ENCODE peak calls at places on chromosomes 3 and 15, in five cellular contexts. E, S, O, M and V are unnamed samples.

GRCh38 chr3:38573111-38573510 is 76.4 kb downstream of the SCN5A start:
- DNase-seq in E (no peak), S (no peak), O (no peak), M (no peak), V (no peak)

GRCh38 chr3:149618151-149619123 is 39.4 kb downstream of the WWTR1 start:
- DNase-seq in E (no peak), S (no peak), O (no peak), M (no peak), V (no peak)

GRCh38 chr3:131361464-131362421 is 19.8 kb upstream of the NUDT16 start:
- DNase-seq in E (peak), S (peak), O (no peak), M (peak), V (peak)

GRCh38 chr3:158267015-158267414 is 157.1 kb downstream of the RSRC1 start:
- DNase-seq in E (no peak), S (no peak), O (no peak), M (no peak), V (no peak)

GRCh38 chr3:112127522-112128494 is 5.2 kb downstream of the GCSAM start:
- DNase-seq in E (no peak), S (no peak), O (no peak), M (no peak), V (no peak)

GRCh38 chr3:126149960-126150515 is 30.3 kb downstream of the ALDH1L1 start:
- DNase-seq in E (no peak), S (no peak), O (peak), M (no peak), V (peak)

GRCh38 chr3:128319107-128319506 is 147.6 kb downstream of the DNAJB8 start:
- DNase-seq in E (no peak), S (no peak), O (no peak), M (peak), V (peak)

GRCh38 chr3:183884097-183884436 is 613 bp downstream of the PARL start:
- DNase-seq in E (no peak), S (no peak), O (no peak), M (no peak), V (no peak)

GRCh38 chr3:44894485-44894884 is 20.1 kb downstream of the TGM4 start:
- DNase-seq in E (no peak), S (no peak), O (no peak), M (no peak), V (no peak)

GRCh38 chr3:58383904-58384303 is 49.7 kb downstream of the PDHB start:
- DNase-seq in E (no peak), S (no peak), O (no peak), M (no peak), V (no peak)

GRCh38 chr3:156688849-156689452 is 14.6 kb downstream of the TIPARP start:
- DNase-seq in E (no peak), S (no peak), O (no peak), M (no peak), V (no peak)

GRCh38 chr3:45537960-45538640 is 56.5 kb upstream of the LIMD1 start:
- DNase-seq in E (peak), S (no peak), O (no peak), M (no peak), V (no peak)

GRCh38 chr3:146540236-146540635 is 4.2 kb downstream of the PLSCR1 start:
- DNase-seq in E (no peak), S (no peak), O (no peak), M (no peak), V (no peak)

GRCh38 chr15:31870336-31871158 is 159.8 kb upstream of the CHRNA7 start:
- DNase-seq in E (peak), S (peak), O (peak), M (peak), V (peak)

GRCh38 chr3:54873059-54873695 is 54.7 kb downstream of the LRTM1 start:
- DNase-seq in E (no peak), S (no peak), O (no peak), M (no peak), V (no peak)

GRCh38 chr3:112653209-112653871 is 12.4 kb upstream of the CCDC80 start:
- DNase-seq in E (no peak), S (no peak), O (no peak), M (no peak), V (no peak)

GRCh38 chr3:42183991-42184621 is 81.9 kb downstream of the CCK start:
- DNase-seq in E (no peak), S (no peak), O (no peak), M (no peak), V (peak)

GRCh38 chr15:42289166-42289565 is 15.9 kb upstream of the TMEM87A start:
- DNase-seq in E (no peak), S (no peak), O (no peak), M (no peak), V (no peak)

GRCh38 chr3:8837172-8837571 is 67.8 kb upstream of the OXTR start:
- DNase-seq in E (no peak), S (no peak), O (no peak), M (no peak), V (no peak)

GRCh38 chr3:48186993-48187578 is 1.1 kb downstream of the CDC25A start:
- DNase-seq in E (no peak), S (no peak), O (no peak), M (no peak), V (no peak)

GRCh38 chr3:177665122-177665808 is 468.0 kb upstream of the TBL1XR1 start:
- DNase-seq in E (no peak), S (no peak), O (no peak), M (no peak), V (no peak)

GRCh38 chr3:141457624-141458236 is 29.1 kb upstream of the RASA2 start:
- DNase-seq in E (no peak), S (no peak), O (no peak), M (no peak), V (no peak)

GRCh38 chr3:135057996-135058395 is 262.9 kb downstream of the EPHB1 start:
- DNase-seq in E (no peak), S (no peak), O (no peak), M (no peak), V (no peak)

GRCh38 chr3:175335229-175335628 is 476.1 kb downstream of the NAALADL2 start:
- DNase-seq in E (no peak), S (no peak), O (no peak), M (no peak), V (no peak)

GRCh38 chr3:172087827-172088580 is 48.6 kb downstream of the FNDC3B start:
- DNase-seq in E (no peak), S (no peak), O (no peak), M (no peak), V (no peak)
- TF ChIP-seq EP300 in E (no peak), S (no peak), O (no peak), M (no peak), V (no peak)

DNA sequence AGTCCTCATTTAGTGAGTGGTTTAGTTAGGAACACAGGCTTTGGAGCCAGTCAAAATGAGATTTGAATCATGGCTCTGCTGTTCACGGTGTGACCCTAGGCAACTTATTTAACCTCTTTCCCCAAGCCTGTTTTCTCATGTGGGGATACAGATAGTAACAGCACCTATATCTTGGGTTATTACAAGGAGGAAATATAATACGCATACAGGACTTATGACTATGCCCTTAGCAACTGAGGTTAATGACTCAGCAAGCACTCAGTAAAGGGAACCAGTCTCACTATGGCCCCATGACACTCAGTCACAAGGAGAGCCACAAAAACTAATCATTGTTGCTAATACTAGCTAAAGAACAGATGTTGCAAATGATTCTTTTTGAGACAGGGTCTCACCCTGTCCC is 45.9 kb downstream of the SUMF1 start:
- DNase-seq in E (no peak), S (no peak), O (no peak), M (no peak), V (no peak)
- TF ChIP-seq EP300 in E (no peak), S (no peak), O (no peak), M (no peak), V (no peak)

DNA sequence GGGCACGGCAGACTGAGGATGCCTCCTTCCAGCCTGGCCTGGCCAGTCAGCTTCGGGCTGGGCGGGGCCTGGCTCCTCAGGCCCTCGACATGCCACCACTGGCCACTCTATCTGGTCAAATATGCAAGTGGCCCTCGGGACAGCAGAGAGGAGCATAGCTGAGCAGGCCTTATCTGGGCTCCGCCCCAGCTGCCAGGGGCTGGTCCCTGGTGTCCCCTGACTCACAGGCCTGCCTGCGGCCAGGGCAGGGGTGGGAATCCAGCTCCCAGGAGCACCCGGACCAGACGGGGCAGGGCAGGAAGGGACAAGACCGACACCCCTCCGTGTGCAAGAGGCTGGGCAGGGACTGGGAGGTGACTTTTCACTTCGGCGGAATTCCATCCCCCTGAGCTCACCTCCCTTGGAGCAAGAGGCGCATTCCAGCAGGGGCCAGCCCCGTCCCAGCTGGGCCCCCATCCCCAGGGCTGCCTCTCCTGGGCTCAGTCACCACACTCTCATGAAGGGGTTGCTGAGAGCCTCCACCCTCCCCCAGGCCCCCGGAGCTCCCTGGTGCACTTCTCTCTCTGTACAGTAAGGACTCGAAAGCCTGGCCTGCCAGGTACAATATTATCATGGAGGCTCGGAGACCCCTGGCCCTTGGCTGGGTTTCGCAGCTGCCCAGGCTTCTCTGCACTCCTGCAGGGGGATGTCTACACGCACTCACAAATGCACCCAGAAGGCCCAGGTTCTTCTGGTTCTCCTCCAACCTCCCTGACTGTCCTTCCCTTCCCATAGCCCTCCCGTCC is 29.5 kb downstream of the WNT7A start:
- DNase-seq in E (no peak), S (no peak), O (no peak), M (no peak), V (no peak)
- TF ChIP-seq EP300 in E (no peak), S (no peak), O (no peak), M (no peak), V (no peak)

GRCh38 chr3:65408531-65409181 is 630.1 kb downstream of the MAGI1 start:
- DNase-seq in E (no peak), S (no peak), O (no peak), M (no peak), V (no peak)

GRCh38 chr3:65401359-65401810 is 637.3 kb downstream of the MAGI1 start:
- DNase-seq in E (no peak), S (no peak), O (no peak), M (no peak), V (no peak)

GRCh38 chr3:65402597-65402996 is 636.1 kb downstream of the MAGI1 start:
- DNase-seq in E (no peak), S (no peak), O (no peak), M (no peak), V (no peak)

GRCh38 chr3:65411367-65411766 is 627.4 kb downstream of the MAGI1 start:
- DNase-seq in E (no peak), S (no peak), O (no peak), M (no peak), V (no peak)

DNA sequence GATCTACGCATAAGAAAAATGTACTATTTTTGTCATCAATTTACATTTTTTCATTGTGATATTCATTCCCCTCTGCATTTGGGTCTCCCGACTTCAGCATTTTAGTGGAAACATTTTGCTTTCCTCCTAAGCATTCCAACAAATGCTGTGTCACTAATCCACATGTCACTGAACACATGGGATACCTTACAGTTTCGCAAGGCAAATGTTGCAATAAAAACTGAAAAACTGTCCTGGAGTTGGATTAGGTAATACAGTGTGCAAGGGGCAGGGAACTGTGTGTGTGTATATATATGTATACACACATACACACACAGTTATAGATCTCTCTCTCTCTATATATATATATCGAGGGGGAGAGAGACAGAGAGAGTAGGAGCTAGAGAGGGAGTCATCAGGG is 632.2 kb downstream of the MAGI1 start:
- DNase-seq in E (no peak), S (no peak), O (no peak), M (no peak), V (no peak)
- TF ChIP-seq EP300 in E (no peak), S (no peak), O (no peak), M (no peak), V (no peak)